ENCODE peak calls at places on chromosomes 5 and 9, in ten cellular contexts. Z is mammary epithelial cell; U is dorsolateral prefrontal cortex; Y is amniotic stem cell; A is stimulated activated CD8-positive, alpha-beta memory T cell treated with anti-CD3 and anti-CD28 coated beads, Interleukin-7, amount 100 ng/mL, for 4 hours; K is non-pigmented ciliary epithelial cell; I is NCI-H1105 treated with DMSO at 0.1 percent for 48 hours; Q is NCI-H2029; X is activated CD8-positive, alpha-beta memory T cell treated with anti-CD3 and anti-CD28 coated beads for 1 hour; T is EL. D is an unnamed sample.

GRCh38 chr9:100578610-100579009 is 731 bp downstream of the CAVIN4 start:
- DNase-seq in T (no peak), U (no peak), K (no peak), Z (no peak), X (no peak), Y (no peak), I (no peak), A (no peak), Q (no peak), D (no peak)

GRCh38 chr5:163172540-163173337 is 264.7 kb upstream of the CCNG1 start:
- DNase-seq in I (no peak), Q (no peak), T (no peak), A (no peak), X (no peak), K (no peak), Y (no peak), U (no peak), Z (no peak), D (no peak)

GRCh38 chr5:78486223-78486622 is 125.8 kb downstream of the SCAMP1 start:
- DNase-seq in K (no peak), Q (no peak), A (no peak), X (no peak), U (no peak), Z (no peak), I (no peak), Y (no peak), T (no peak), D (no peak)

GRCh38 chr9:7320139-7320538 is 479.4 kb downstream of the DMAC1 start:
- DNase-seq in I (no peak), U (no peak), T (peak; percentile 95), A (no peak), K (peak; percentile 49), Y (no peak), X (no peak), Q (no peak), Z (peak; percentile 91), D (no peak)

GRCh38 chr5:14211818-14212799 is 69.0 kb downstream of the TRIO start:
- DNase-seq in A (no peak), Y (no peak), K (no peak), Z (no peak), Q (no peak), I (no peak), X (no peak), U (no peak), T (no peak), D (no peak)

GRCh38 chr9:130522233-130522808 is 57.1 kb upstream of the FUBP3 start:
- DNase-seq in K (no peak), Z (no peak), X (no peak), I (no peak), Q (no peak), U (no peak), T (no peak), Y (no peak), A (no peak), D (no peak)

GRCh38 chr5:91194861-91195460 is 188.2 kb downstream of the ARRDC3 start:
- DNase-seq in Z (no peak), A (no peak), K (no peak), X (no peak), Y (no peak), Q (no peak), U (no peak), I (peak; percentile 22), T (no peak), D (no peak)

GRCh38 chr9:93111371-93112115 is 15.5 kb downstream of the CARD19 start:
- DNase-seq in U (no peak), X (no peak), I (no peak), K (no peak), A (no peak), T (peak; percentile 85), Q (no peak), Y (no peak), Z (peak; percentile 92), D (no peak)

GRCh38 chr9:82456621-82457020 is 468.0 kb downstream of the SPATA31D1 start:
- DNase-seq in X (no peak), T (peak; percentile 68), I (no peak), Z (peak; percentile 50), U (no peak), A (no peak), Y (peak; percentile 7), K (peak; percentile 17), Q (no peak), D (no peak)

GRCh38 chr5:139692605-139693340 is 44.6 kb downstream of the CXXC5 start:
- DNase-seq in U (no peak), X (no peak), K (no peak), Z (no peak), Q (no peak), Y (no peak), A (no peak), T (no peak), I (no peak), D (no peak)

GRCh38 chr5:102666164-102666951 is 88.7 kb upstream of the PAM start:
- DNase-seq in I (peak; percentile 60), Q (peak; percentile 72), A (no peak), Z (no peak), U (no peak), X (no peak), T (peak; percentile 20), Y (no peak), K (no peak), D (no peak)

GRCh38 chr9:97717866-97718265 is 20.7 kb upstream of the XPA start:
- DNase-seq in I (no peak), X (no peak), Y (no peak), A (no peak), U (no peak), Q (no peak), K (no peak), T (no peak), Z (no peak), D (no peak)

GRCh38 chr9:81789751-81790150 is 100.4 kb upstream of the TLE1 start:
- DNase-seq in U (no peak), X (no peak), Q (no peak), Z (no peak), T (peak; percentile 26), A (no peak), K (peak; percentile 26), Y (no peak), I (no peak), D (no peak)